ENCODE peak calls at places on chromosomes 5 and 9, in eight cellular contexts. G is activated naive CD8-positive, alpha-beta T cell treated with anti-CD3 and anti-CD28 coated beads, Interleukin-2, amount 50 U/mL, for 24 hours; I is GM10248; C is adipocyte; W is ACHN; V is hippocampal formation; B is AG09319; A is A172. L is an unnamed sample.

GRCh38 chr5:83724915-83725314 is 4.3 kb upstream of the HAPLN1 start:
- DNase-seq in G (no peak), I (no peak), C (no peak), W (no peak), V (no peak), B (no peak), A (no peak), L (no peak)

GRCh38 chr5:67805666-67806348 is 409.7 kb upstream of the PIK3R1 start:
- DNase-seq in G (no peak), I (no peak), C (no peak), W (no peak), V (no peak), B (no peak), A (no peak), L (no peak)

GRCh38 chr9:137189297-137190295 is 1.1 kb downstream of the SSNA1 start:
- DNase-seq in G (no peak), I (no peak), C (no peak), W (no peak), V (no peak), B (no peak), A (no peak), L (no peak)

GRCh38 chr5:126523818-126524522 is 71.0 kb downstream of the ALDH7A1 start:
- DNase-seq in G (no peak), I (no peak), C (peak), W (no peak), V (no peak), B (no peak), A (no peak), L (no peak)

GRCh38 chr5:62538017-62538942 is 40.3 kb upstream of the LRRC70 start:
- DNase-seq in G (no peak), I (peak), C (peak), W (no peak), V (no peak), B (no peak), A (peak), L (no peak)

GRCh38 chr9:4837768-4838546 is 45.2 kb downstream of the RCL1 start:
- DNase-seq in G (no peak), I (no peak), C (peak), W (peak), V (no peak), B (no peak), A (peak), L (peak)

GRCh38 chr9:79116064-79116463 is 455.7 kb upstream of the TLE4 start:
- DNase-seq in G (no peak), I (no peak), C (no peak), W (no peak), V (no peak), B (no peak), A (no peak), L (no peak)

GRCh38 chr5:134371834-134372340 is 518 bp downstream of the UBE2B start:
- DNase-seq in G (peak), I (peak), C (peak), W (peak), V (peak), B (peak), A (peak), L (peak)

GRCh38 chr9:131201856-131202255 is 74.5 kb downstream of the FAM78A start:
- DNase-seq in G (no peak), I (no peak), C (no peak), W (no peak), V (no peak), B (no peak), A (no peak), L (no peak)

GRCh38 chr5:2562036-2562435 is 189.4 kb downstream of the IRX2 start:
- DNase-seq in G (no peak), I (no peak), C (no peak), W (no peak), V (no peak), B (no peak), A (no peak), L (no peak)

L was measured in tibial artery.